ENCODE peak calls at places on chromosomes 6 and 20, in seven cellular contexts. One of them, this sample, is unnamed.

GRCh38 chr6:46983007-46983411 is 59.1 kb downstream of the ADGRF1 start:
- DNase-seq in IMR-90: no peak
- DNase-seq in neuronal stem cell: no peak
- DNase-seq in H1: no peak
- DNase-seq in trophoblast cell: peak; percentile 82
- DNase-seq in mesendoderm: peak; percentile 90
- DNase-seq in mesenchymal stem cell: peak; percentile 48
- DNase-seq in this sample: peak; percentile 36

GRCh38 chr20:35171753-35172433 is at the start of gene PROCR:
- DNase-seq in H1: no peak
- DNase-seq in trophoblast cell: peak; percentile 90
- DNase-seq in neuronal stem cell: peak; percentile 23
- DNase-seq in mesenchymal stem cell: peak; percentile 93
- DNase-seq in mesendoderm: peak; percentile 94
- DNase-seq in IMR-90: peak; percentile 90
- DNase-seq in this sample: peak; percentile 92

GRCh38 chr6:14316911-14317535 is 199.5 kb downstream of the CD83 start:
- DNase-seq in IMR-90: no peak
- DNase-seq in H1: no peak
- DNase-seq in mesendoderm: peak; percentile 52
- DNase-seq in mesenchymal stem cell: peak; percentile 19
- DNase-seq in neuronal stem cell: no peak
- DNase-seq in trophoblast cell: no peak
- DNase-seq in this sample: no peak

GRCh38 chr20:58891076-58891685 is 38.7 kb downstream of the GNAS start:
- DNase-seq in mesenchymal stem cell: peak; percentile 80
- DNase-seq in IMR-90: peak; percentile 52
- DNase-seq in neuronal stem cell: peak; percentile 85
- DNase-seq in mesendoderm: peak; percentile 81
- DNase-seq in H1: no peak
- DNase-seq in trophoblast cell: peak; percentile 71
- DNase-seq in this sample: peak; percentile 76

GRCh38 chr6:141359953-141360352 is 772.8 kb upstream of the GJE1 start:
- DNase-seq in mesenchymal stem cell: peak; percentile 21
- DNase-seq in neuronal stem cell: no peak
- DNase-seq in IMR-90: no peak
- DNase-seq in mesendoderm: peak; percentile 38
- DNase-seq in trophoblast cell: no peak
- DNase-seq in H1: no peak
- DNase-seq in this sample: no peak

GRCh38 chr20:49575551-49576060 is 7.7 kb upstream of the PTGIS start:
- DNase-seq in mesendoderm: no peak
- DNase-seq in neuronal stem cell: no peak
- DNase-seq in mesenchymal stem cell: no peak
- DNase-seq in trophoblast cell: no peak
- DNase-seq in IMR-90: no peak
- DNase-seq in H1: no peak
- DNase-seq in this sample: peak; percentile 29

GRCh38 chr6:71123051-71123450 is 165.6 kb upstream of the OGFRL1 start:
- DNase-seq in neuronal stem cell: no peak
- DNase-seq in H1: no peak
- DNase-seq in mesenchymal stem cell: peak; percentile 60
- DNase-seq in IMR-90: no peak
- DNase-seq in trophoblast cell: no peak
- DNase-seq in mesendoderm: no peak
- DNase-seq in this sample: no peak

GRCh38 chr20:57999465-58000111 is 228.9 kb downstream of the ANKRD60 start:
- DNase-seq in H1: no peak
- DNase-seq in mesenchymal stem cell: no peak
- DNase-seq in mesendoderm: peak; percentile 3
- DNase-seq in IMR-90: no peak
- DNase-seq in neuronal stem cell: peak; percentile 31
- DNase-seq in trophoblast cell: no peak
- DNase-seq in this sample: no peak

GRCh38 chr6:1797801-1798200 is 188.1 kb downstream of the FOXC1 start:
- DNase-seq in trophoblast cell: peak; percentile 81
- DNase-seq in IMR-90: peak; percentile 44
- DNase-seq in mesendoderm: no peak
- DNase-seq in H1: no peak
- DNase-seq in mesenchymal stem cell: peak; percentile 8
- DNase-seq in neuronal stem cell: no peak
- DNase-seq in this sample: no peak

GRCh38 chr20:4684837-4685413 is 36.8 kb upstream of the PRND start:
- DNase-seq in IMR-90: peak; percentile 84
- DNase-seq in trophoblast cell: peak; percentile 15
- DNase-seq in mesenchymal stem cell: peak; percentile 94
- DNase-seq in neuronal stem cell: no peak
- DNase-seq in mesendoderm: peak; percentile 34
- DNase-seq in H1: no peak
- DNase-seq in this sample: no peak

GRCh38 chr20:53003420-53003819 is 31.3 kb downstream of the TSHZ2 start:
- DNase-seq in mesendoderm: no peak
- DNase-seq in H1: no peak
- DNase-seq in trophoblast cell: no peak
- DNase-seq in neuronal stem cell: peak; percentile 21
- DNase-seq in mesenchymal stem cell: no peak
- DNase-seq in IMR-90: no peak
- DNase-seq in this sample: no peak

GRCh38 chr20:10553326-10553984 is 118.3 kb downstream of the SLX4IP start:
- DNase-seq in neuronal stem cell: peak; percentile 39
- DNase-seq in H1: no peak
- DNase-seq in mesendoderm: peak; percentile 78
- DNase-seq in trophoblast cell: peak; percentile 82
- DNase-seq in mesenchymal stem cell: peak; percentile 77
- DNase-seq in IMR-90: peak; percentile 82
- DNase-seq in this sample: peak; percentile 66

GRCh38 chr6:107730106-107730505 is 94.0 kb downstream of the SCML4 start:
- DNase-seq in neuronal stem cell: no peak
- DNase-seq in mesendoderm: no peak
- DNase-seq in mesenchymal stem cell: no peak
- DNase-seq in trophoblast cell: no peak
- DNase-seq in H1: no peak
- DNase-seq in IMR-90: no peak
- DNase-seq in this sample: no peak

GRCh38 chr6:63533026-63533425 is 39.3 kb upstream of the LOC128125822 start:
- DNase-seq in mesendoderm: no peak
- DNase-seq in trophoblast cell: no peak
- DNase-seq in mesenchymal stem cell: no peak
- DNase-seq in IMR-90: no peak
- DNase-seq in neuronal stem cell: no peak
- DNase-seq in H1: no peak
- DNase-seq in this sample: no peak

GRCh38 chr6:71411882-71412281 is 123.3 kb downstream of the OGFRL1 start:
- DNase-seq in trophoblast cell: no peak
- DNase-seq in mesendoderm: no peak
- DNase-seq in neuronal stem cell: no peak
- DNase-seq in H1: no peak
- DNase-seq in IMR-90: no peak
- DNase-seq in mesenchymal stem cell: no peak
- DNase-seq in this sample: no peak

GRCh38 chr20:17680836-17681740 is 954 bp downstream of the RRBP1 start:
- DNase-seq in neuronal stem cell: peak; percentile 72
- DNase-seq in trophoblast cell: peak; percentile 85
- DNase-seq in mesendoderm: peak; percentile 80
- DNase-seq in H1: no peak
- DNase-seq in IMR-90: peak; percentile 63
- DNase-seq in mesenchymal stem cell: peak; percentile 74
- DNase-seq in this sample: peak; percentile 80

GRCh38 chr20:1382670-1383069 is 10.2 kb downstream of the FKBP1A start:
- DNase-seq in mesenchymal stem cell: no peak
- DNase-seq in neuronal stem cell: no peak
- DNase-seq in H1: no peak
- DNase-seq in trophoblast cell: no peak
- DNase-seq in mesendoderm: no peak
- DNase-seq in IMR-90: peak; percentile 17
- DNase-seq in this sample: no peak

GRCh38 chr6:127384007-127384406 is 40.6 kb upstream of the ECHDC1 start:
- DNase-seq in mesenchymal stem cell: peak; percentile 20
- DNase-seq in trophoblast cell: no peak
- DNase-seq in mesendoderm: no peak
- DNase-seq in IMR-90: peak; percentile 41
- DNase-seq in neuronal stem cell: no peak
- DNase-seq in H1: no peak
- DNase-seq in this sample: no peak

GRCh38 chr6:97026298-97026697 is 101.8 kb downstream of the KLHL32 start:
- DNase-seq in mesendoderm: peak; percentile 44
- DNase-seq in IMR-90: no peak
- DNase-seq in neuronal stem cell: no peak
- DNase-seq in mesenchymal stem cell: no peak
- DNase-seq in trophoblast cell: no peak
- DNase-seq in H1: no peak
- DNase-seq in this sample: no peak

GRCh38 chr6:53975966-53976610 is 135.2 kb upstream of the MLIP start:
- DNase-seq in mesenchymal stem cell: no peak
- DNase-seq in mesendoderm: no peak
- DNase-seq in trophoblast cell: peak; percentile 34
- DNase-seq in H1: no peak
- DNase-seq in neuronal stem cell: no peak
- DNase-seq in IMR-90: peak; percentile 39
- DNase-seq in this sample: no peak

GRCh38 chr6:90701146-90701781 is 114.4 kb upstream of the MAP3K7 start:
- DNase-seq in neuronal stem cell: no peak
- DNase-seq in trophoblast cell: peak; percentile 20
- DNase-seq in mesendoderm: peak; percentile 91
- DNase-seq in mesenchymal stem cell: no peak
- DNase-seq in IMR-90: no peak
- DNase-seq in H1: peak; percentile 15
- DNase-seq in this sample: peak; percentile 77

GRCh38 chr6:128246472-128246871 is 273.9 kb downstream of the PTPRK start:
- DNase-seq in trophoblast cell: peak; percentile 17
- DNase-seq in neuronal stem cell: no peak
- DNase-seq in H1: no peak
- DNase-seq in IMR-90: no peak
- DNase-seq in mesenchymal stem cell: no peak
- DNase-seq in mesendoderm: peak; percentile 38
- DNase-seq in this sample: no peak

GRCh38 chr20:45124365-45124764 is at the start of gene WFDC12:
- DNase-seq in IMR-90: no peak
- DNase-seq in mesenchymal stem cell: no peak
- DNase-seq in mesendoderm: no peak
- DNase-seq in trophoblast cell: no peak
- DNase-seq in H1: no peak
- DNase-seq in neuronal stem cell: no peak
- DNase-seq in this sample: no peak

GRCh38 chr6:436308-437041 is 44.9 kb downstream of the IRF4 start:
- DNase-seq in H1: no peak
- DNase-seq in mesenchymal stem cell: no peak
- DNase-seq in mesendoderm: no peak
- DNase-seq in neuronal stem cell: no peak
- DNase-seq in IMR-90: peak; percentile 60
- DNase-seq in trophoblast cell: no peak
- DNase-seq in this sample: no peak

GRCh38 chr6:47655719-47656595 is 42.4 kb upstream of the ADGRF4 start:
- DNase-seq in H1: peak; percentile 36
- DNase-seq in IMR-90: no peak
- DNase-seq in mesenchymal stem cell: peak; percentile 65
- DNase-seq in neuronal stem cell: peak; percentile 17
- DNase-seq in trophoblast cell: peak; percentile 75
- DNase-seq in mesendoderm: peak; percentile 99
- DNase-seq in this sample: peak; percentile 90

DNA sequence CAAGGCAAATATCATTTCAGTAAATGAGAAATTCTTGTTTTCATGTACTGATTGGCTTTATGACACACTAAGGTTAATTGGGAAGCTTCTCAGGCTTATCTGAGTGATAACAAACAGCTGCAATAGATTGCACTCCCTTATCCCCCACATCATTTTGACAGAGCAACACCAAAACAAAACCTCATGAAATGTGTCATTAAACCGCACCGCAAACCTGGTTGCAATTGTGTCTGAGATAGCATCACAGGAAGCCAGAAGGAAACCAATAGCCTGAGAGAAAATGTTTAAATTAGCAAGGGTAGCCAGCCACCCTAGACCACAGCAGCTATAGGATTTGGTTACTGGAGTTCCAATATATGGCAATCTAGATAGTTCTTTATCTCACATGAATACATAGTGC is 31.6 kb upstream of the LAMA4 start:
- DNase-seq in H1: no peak
- DNase-seq in IMR-90: no peak
- DNase-seq in mesendoderm: peak; percentile 23
- DNase-seq in trophoblast cell: peak; percentile 45
- DNase-seq in mesenchymal stem cell: no peak
- DNase-seq in neuronal stem cell: no peak
- DNase-seq in this sample: no peak
- H4K8ac ChIP-seq in H1: no peak overlapping the region
- H4K8ac ChIP-seq in IMR-90: no peak overlapping the region
- H4K8ac ChIP-seq in mesendoderm: no peak overlapping the region
- H4K8ac ChIP-seq in trophoblast cell: no peak overlapping the region
- H4K8ac ChIP-seq in mesenchymal stem cell: no peak overlapping the region
- H4K8ac ChIP-seq in neuronal stem cell: no peak overlapping the region
- H4K8ac ChIP-seq in this sample: no peak overlapping the region

GRCh38 chr20:3661060-3661820 is 2.0 kb downstream of the GFRA4 start:
- DNase-seq in mesenchymal stem cell: no peak
- DNase-seq in mesendoderm: no peak
- DNase-seq in neuronal stem cell: no peak
- DNase-seq in IMR-90: no peak
- DNase-seq in trophoblast cell: no peak
- DNase-seq in H1: no peak
- DNase-seq in this sample: peak; percentile 25
- H4K8ac ChIP-seq in mesenchymal stem cell: no peak overlapping the region
- H4K8ac ChIP-seq in mesendoderm: no peak overlapping the region
- H4K8ac ChIP-seq in neuronal stem cell: no peak overlapping the region
- H4K8ac ChIP-seq in IMR-90: no peak overlapping the region
- H4K8ac ChIP-seq in trophoblast cell: no peak overlapping the region
- H4K8ac ChIP-seq in H1: peak overlapping the region; percentile 19
- H4K8ac ChIP-seq in this sample: no peak overlapping the region

GRCh38 chr6:3228046-3228671 is 706 bp upstream of the TUBB2B start:
- DNase-seq in trophoblast cell: no peak
- DNase-seq in neuronal stem cell: peak; percentile 81
- DNase-seq in H1: no peak
- DNase-seq in IMR-90: no peak
- DNase-seq in mesenchymal stem cell: no peak
- DNase-seq in mesendoderm: peak; percentile 89
- DNase-seq in this sample: peak; percentile 94

GRCh38 chr6:3228791-3229565 is 1.5 kb upstream of the TUBB2B start:
- DNase-seq in trophoblast cell: peak; percentile 8
- DNase-seq in IMR-90: no peak
- DNase-seq in mesenchymal stem cell: peak; percentile 48
- DNase-seq in neuronal stem cell: peak; percentile 77
- DNase-seq in H1: no peak
- DNase-seq in mesendoderm: peak; percentile 66
- DNase-seq in this sample: peak; percentile 63

GRCh38 chr6:3229566-3230274 is 2.3 kb upstream of the TUBB2B start:
- DNase-seq in mesenchymal stem cell: no peak
- DNase-seq in mesendoderm: peak; percentile 79
- DNase-seq in trophoblast cell: peak; percentile 17
- DNase-seq in IMR-90: no peak
- DNase-seq in H1: no peak
- DNase-seq in neuronal stem cell: peak; percentile 66
- DNase-seq in this sample: peak; percentile 80

GRCh38 chr6:3226422-3227362 is 761 bp downstream of the TUBB2B start:
- DNase-seq in H1: no peak
- DNase-seq in neuronal stem cell: peak; percentile 71
- DNase-seq in IMR-90: no peak
- DNase-seq in mesendoderm: peak; percentile 81
- DNase-seq in trophoblast cell: peak; percentile 32
- DNase-seq in mesenchymal stem cell: peak; percentile 52
- DNase-seq in this sample: no peak

GRCh38 chr6:3227363-3228045 is at the start of gene TUBB2B:
- DNase-seq in mesendoderm: peak; percentile 96
- DNase-seq in neuronal stem cell: peak; percentile 91
- DNase-seq in H1: no peak
- DNase-seq in IMR-90: peak; percentile 37
- DNase-seq in trophoblast cell: peak; percentile 6
- DNase-seq in mesenchymal stem cell: peak; percentile 62
- DNase-seq in this sample: peak; percentile 94
- H4K8ac ChIP-seq in mesendoderm: no peak within 1 kb of the TSS
- H4K8ac ChIP-seq in neuronal stem cell: peak within 1 kb of the TSS; percentile 92
- H4K8ac ChIP-seq in H1: peak within 1 kb of the TSS; percentile 96
- H4K8ac ChIP-seq in IMR-90: no peak within 1 kb of the TSS
- H4K8ac ChIP-seq in trophoblast cell: peak within 1 kb of the TSS; percentile 58
- H4K8ac ChIP-seq in mesenchymal stem cell: no peak within 1 kb of the TSS
- H4K8ac ChIP-seq in this sample: no peak within 1 kb of the TSS

GRCh38 chr6:7324520-7324919 is 11.5 kb upstream of the SSR1 start:
- DNase-seq in neuronal stem cell: no peak
- DNase-seq in mesendoderm: no peak
- DNase-seq in mesenchymal stem cell: no peak
- DNase-seq in trophoblast cell: peak; percentile 6
- DNase-seq in H1: no peak
- DNase-seq in IMR-90: no peak
- DNase-seq in this sample: no peak
- H4K8ac ChIP-seq in neuronal stem cell: no peak overlapping the region
- H4K8ac ChIP-seq in mesendoderm: no peak overlapping the region
- H4K8ac ChIP-seq in mesenchymal stem cell: no peak overlapping the region
- H4K8ac ChIP-seq in trophoblast cell: no peak overlapping the region
- H4K8ac ChIP-seq in H1: no peak overlapping the region
- H4K8ac ChIP-seq in IMR-90: no peak overlapping the region
- H4K8ac ChIP-seq in this sample: no peak overlapping the region